ENCODE peak calls at places on chromosomes 6 and 20, in four cellular contexts. Q, U, Y and N are unnamed samples.

GRCh38 chr20:37526238-37526838 is 1.3 kb downstream of the BLCAP start:
- DNase-seq in Q (peak; percentile 82), U (peak; percentile 74), Y (no peak), N (no peak)

GRCh38 chr6:168765710-168766109 is 324.7 kb downstream of the SMOC2 start:
- DNase-seq in Q (peak; percentile 66), U (no peak), Y (no peak), N (no peak)

GRCh38 chr6:3628143-3628840 is 123.2 kb downstream of the PXDC1 start:
- DNase-seq in Q (no peak), U (no peak), Y (no peak), N (no peak)

GRCh38 chr6:113859349-113860164 is 2.4 kb downstream of the MARCKS start:
- DNase-seq in Q (peak; percentile 70), U (peak; percentile 66), Y (peak; percentile 51), N (no peak)

GRCh38 chr6:22102671-22103070 is 194.2 kb downstream of the PRL start:
- DNase-seq in Q (no peak), U (no peak), Y (no peak), N (no peak)

GRCh38 chr6:140850438-140850837 is 1282.3 kb upstream of the GJE1 start:
- DNase-seq in Q (no peak), U (peak; percentile 83), Y (no peak), N (no peak)

GRCh38 chr6:44373787-44374186 is 13.7 kb upstream of the CDC5L start:
- DNase-seq in Q (no peak), U (peak; percentile 59), Y (no peak), N (no peak)

GRCh38 chr6:146697921-146698320 is 99.1 kb downstream of the ADGB start:
- DNase-seq in Q (no peak), U (no peak), Y (no peak), N (no peak)

GRCh38 chr6:157449610-157450009 is 68.6 kb downstream of the ZDHHC14 start:
- DNase-seq in Q (no peak), U (no peak), Y (no peak), N (no peak)

GRCh38 chr6:108800510-108800909 is 47.7 kb upstream of the ARMC2 start:
- DNase-seq in Q (no peak), U (no peak), Y (peak; percentile 70), N (peak; percentile 65)

GRCh38 chr6:130967502-130968469 is 95.3 kb downstream of the EPB41L2 start:
- DNase-seq in Q (no peak), U (no peak), Y (peak; percentile 83), N (peak; percentile 79)

GRCh38 chr6:132934496-132934895 is 120.1 kb downstream of the RPS12 start:
- DNase-seq in Q (no peak), U (no peak), Y (no peak), N (no peak)

GRCh38 chr6:3561745-3562144 is 104.9 kb upstream of the SLC22A23 start:
- DNase-seq in Q (no peak), U (peak; percentile 11), Y (no peak), N (no peak)

GRCh38 chr20:49508435-49509199 is 26.1 kb upstream of the KCNB1 start:
- DNase-seq in Q (peak; percentile 74), U (peak; percentile 73), Y (peak; percentile 82), N (peak; percentile 82)

GRCh38 chr6:125207956-125208355 is 54.4 kb downstream of the TPD52L1 start:
- DNase-seq in Q (no peak), U (no peak), Y (no peak), N (no peak)

GRCh38 chr6:4929319-4929718 is 74.5 kb downstream of the RPP40 start:
- DNase-seq in Q (no peak), U (no peak), Y (no peak), N (no peak)

GRCh38 chr20:20493701-20494100 is 125.8 kb downstream of the INSM1 start:
- DNase-seq in Q (no peak), U (no peak), Y (no peak), N (no peak)

GRCh38 chr6:125558451-125558850 is 191.0 kb upstream of the HEY2 start:
- DNase-seq in Q (no peak), U (no peak), Y (no peak), N (no peak)

GRCh38 chr6:57147955-57148858 is 23.9 kb upstream of the BAG2 start:
- DNase-seq in Q (no peak), U (no peak), Y (no peak), N (no peak)

GRCh38 chr6:90219168-90219985 is 77.3 kb downstream of the BACH2 start:
- DNase-seq in Q (peak; percentile 64), U (peak; percentile 30), Y (peak; percentile 87), N (peak; percentile 86)

GRCh38 chr20:10527781-10528180 is 92.7 kb downstream of the SLX4IP start:
- DNase-seq in Q (no peak), U (no peak), Y (no peak), N (no peak)

GRCh38 chr6:28597924-28598323 is 72.2 kb downstream of the GPX5 start:
- DNase-seq in Q (peak; percentile 44), U (peak; percentile 37), Y (peak; percentile 68), N (peak; percentile 56)

GRCh38 chr6:35485402-35485877 is 11.4 kb downstream of the TEAD3 start:
- DNase-seq in Q (no peak), U (peak; percentile 79), Y (no peak), N (no peak)

GRCh38 chr20:32980131-32980941 is 23.9 kb downstream of the SUN5 start:
- DNase-seq in Q (no peak), U (no peak), Y (peak; percentile 9), N (no peak)

GRCh38 chr6:161151660-161152526 is 122.0 kb downstream of the AGPAT4 start:
- DNase-seq in Q (no peak), U (no peak), Y (no peak), N (no peak)

GRCh38 chr6:167736486-167737204 is 90.1 kb upstream of the AFDN start:
- DNase-seq in Q (no peak), U (no peak), Y (no peak), N (no peak)

GRCh38 chr6:34231566-34232336 is 4.9 kb upstream of the HMGA1 start:
- DNase-seq in Q (no peak), U (no peak), Y (no peak), N (no peak)

GRCh38 chr6:105781248-105781647 is 304.9 kb upstream of the PRDM1 start:
- DNase-seq in Q (no peak), U (no peak), Y (no peak), N (no peak)

GRCh38 chr6:3518356-3518841 is 61.5 kb upstream of the SLC22A23 start:
- DNase-seq in Q (no peak), U (peak; percentile 95), Y (peak; percentile 78), N (peak; percentile 69)

GRCh38 chr6:36545767-36546663 is 1.3 kb downstream of the STK38 start:
- DNase-seq in Q (peak; percentile 45), U (peak; percentile 51), Y (peak; percentile 65), N (peak; percentile 60)

GRCh38 chr20:57197352-57198198 is 68.9 kb downstream of the BMP7 start:
- DNase-seq in Q (no peak), U (no peak), Y (no peak), N (no peak)